ENCODE peak calls at places on chromosome 1, in five cellular contexts. N is testis, G is fibroblast of pulmonary artery, H is mesendoderm, B is left ventricle myocardium inferior. T is an unnamed sample.

GRCh38 chr1:208047975-208048374 is 137.1 kb upstream of the CD34 start:
- DNase-seq in N (peak), G (peak), H (no peak), B (peak), T (peak)

GRCh38 chr1:221718391-221719277 is 23.3 kb downstream of the DUSP10 start:
- DNase-seq in N (no peak), G (peak), H (peak), B (no peak), T (no peak)

GRCh38 chr1:205430631-205431305 is 8.9 kb upstream of the LEMD1 start:
- DNase-seq in N (peak), G (peak), H (peak), B (peak), T (peak)

GRCh38 chr1:150168960-150169565 is 19.3 kb downstream of the PLEKHO1 start:
- DNase-seq in N (peak), G (peak), H (peak), B (peak), T (peak)

GRCh38 chr1:15998929-15999328 is 5.1 kb upstream of the SRARP start:
- DNase-seq in N (no peak), G (no peak), H (no peak), B (no peak), T (no peak)

GRCh38 chr1:223261914-223262313 is 102.1 kb downstream of the SUSD4 start:
- DNase-seq in N (no peak), G (no peak), H (no peak), B (no peak), T (no peak)

GRCh38 chr1:102191723-102192122 is 195.0 kb upstream of the OLFM3 start:
- DNase-seq in N (peak), G (peak), H (peak), B (no peak), T (peak)

GRCh38 chr1:3077081-3077480 is 8.1 kb downstream of the PRDM16 start:
- DNase-seq in N (no peak), G (no peak), H (no peak), B (no peak), T (no peak)

GRCh38 chr1:117661027-117661426 is 55.2 kb downstream of the TENT5C start:
- DNase-seq in N (no peak), G (no peak), H (no peak), B (no peak), T (no peak)

GRCh38 chr1:116503535-116504307 is 67.1 kb downstream of the CD58 start:
- DNase-seq in N (no peak), G (no peak), H (no peak), B (peak), T (no peak)

GRCh38 chr1:9823943-9824701 is at the start of gene CLSTN1:
- DNase-seq in N (peak), G (peak), H (peak), B (peak), T (peak)

DNA sequence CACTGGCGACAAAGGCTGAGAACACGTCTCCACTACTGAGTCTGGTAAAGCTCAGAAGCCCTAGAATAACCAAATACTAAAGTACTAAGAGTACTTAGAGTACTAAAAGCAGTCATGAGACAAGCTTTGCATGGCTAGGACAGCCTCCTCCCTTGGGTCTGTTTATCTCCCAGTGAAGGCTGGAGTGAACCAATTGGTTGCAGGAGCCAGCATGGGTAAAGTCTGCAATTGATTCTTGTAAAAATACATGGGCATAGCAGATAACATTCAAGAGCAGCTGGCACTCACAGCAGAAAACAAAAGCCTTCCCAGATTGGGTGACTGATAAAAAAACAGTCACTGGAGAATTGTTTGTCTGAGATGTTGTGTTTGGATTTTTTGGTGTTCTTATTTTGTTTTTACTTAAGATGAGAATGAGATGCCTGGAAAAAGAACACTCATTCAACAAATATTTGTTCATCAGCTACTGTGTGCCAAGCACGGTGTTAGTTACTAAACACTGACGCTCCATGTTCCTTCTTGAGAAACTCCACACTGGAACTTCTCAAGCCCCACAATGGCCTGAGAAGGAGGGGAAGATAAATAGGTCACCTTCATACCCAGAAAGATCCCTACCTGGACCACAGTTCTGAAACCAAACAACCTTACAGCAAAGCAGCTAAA is 3.7 kb downstream of the IRF6 start:
- DNase-seq in N (peak), G (peak), H (no peak), B (no peak), T (no peak)
- H3K4me3 ChIP-seq in N (no peak), G (no peak), H (no peak), B (peak), T (no peak)

DNA sequence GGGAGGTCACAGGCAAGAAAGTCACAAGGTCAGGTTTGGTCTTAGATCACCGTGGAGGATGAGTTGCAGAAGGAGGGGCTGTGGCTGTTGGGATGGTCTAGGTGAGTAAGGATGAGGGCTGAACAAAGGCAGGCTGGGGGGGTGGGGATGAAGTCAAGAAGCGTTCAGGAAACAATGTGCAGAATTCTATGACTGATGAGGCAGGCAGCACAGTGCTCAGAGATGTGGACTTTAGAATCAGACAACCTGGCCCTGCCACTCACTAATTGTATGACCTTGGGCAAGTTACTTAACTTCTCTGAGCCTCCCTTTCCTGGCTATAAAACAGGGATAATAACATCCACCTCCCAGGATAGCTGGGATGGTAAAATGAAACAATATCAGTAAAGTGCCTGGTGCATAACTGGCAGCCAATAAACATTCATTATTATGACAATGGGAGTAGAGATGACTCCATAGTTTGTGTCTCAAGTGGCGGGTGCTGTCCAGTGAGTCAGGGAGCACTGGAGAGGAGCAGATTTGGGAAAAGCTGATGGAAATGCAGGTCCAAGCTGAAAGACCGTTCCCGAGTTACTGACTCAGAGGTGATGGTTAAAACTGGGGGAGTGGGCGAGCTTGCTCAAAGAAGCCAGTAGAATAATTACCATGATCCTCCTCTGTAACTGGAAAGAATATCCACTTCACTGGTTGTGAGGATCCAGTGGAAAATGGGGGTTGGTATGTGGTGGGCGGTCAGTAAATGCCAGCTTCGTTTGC is 2.1 kb downstream of the TIE1 start:
- DNase-seq in N (no peak), G (no peak), H (no peak), B (no peak), T (no peak)
- H3K4me3 ChIP-seq in N (no peak), G (no peak), H (no peak), B (peak), T (no peak)

GRCh38 chr1:46532095-46532494 is 19.4 kb downstream of the KNCN start:
- DNase-seq in N (no peak), G (no peak), H (no peak), B (no peak), T (no peak)

GRCh38 chr1:46535063-46535462 is 16.4 kb downstream of the KNCN start:
- DNase-seq in N (peak), G (no peak), H (no peak), B (no peak), T (peak)

GRCh38 chr1:46530791-46531409 is 20.5 kb downstream of the KNCN start:
- DNase-seq in N (no peak), G (no peak), H (peak), B (no peak), T (peak)

GRCh38 chr1:46532498-46533178 is 18.8 kb downstream of the KNCN start:
- DNase-seq in N (peak), G (peak), H (peak), B (peak), T (peak)

GRCh38 chr1:46533179-46533864 is 18.1 kb downstream of the KNCN start:
- DNase-seq in N (peak), G (peak), H (no peak), B (peak), T (peak)
- H3K4me3 ChIP-seq in N (peak), G (no peak), H (no peak), B (peak), T (no peak)

DNA sequence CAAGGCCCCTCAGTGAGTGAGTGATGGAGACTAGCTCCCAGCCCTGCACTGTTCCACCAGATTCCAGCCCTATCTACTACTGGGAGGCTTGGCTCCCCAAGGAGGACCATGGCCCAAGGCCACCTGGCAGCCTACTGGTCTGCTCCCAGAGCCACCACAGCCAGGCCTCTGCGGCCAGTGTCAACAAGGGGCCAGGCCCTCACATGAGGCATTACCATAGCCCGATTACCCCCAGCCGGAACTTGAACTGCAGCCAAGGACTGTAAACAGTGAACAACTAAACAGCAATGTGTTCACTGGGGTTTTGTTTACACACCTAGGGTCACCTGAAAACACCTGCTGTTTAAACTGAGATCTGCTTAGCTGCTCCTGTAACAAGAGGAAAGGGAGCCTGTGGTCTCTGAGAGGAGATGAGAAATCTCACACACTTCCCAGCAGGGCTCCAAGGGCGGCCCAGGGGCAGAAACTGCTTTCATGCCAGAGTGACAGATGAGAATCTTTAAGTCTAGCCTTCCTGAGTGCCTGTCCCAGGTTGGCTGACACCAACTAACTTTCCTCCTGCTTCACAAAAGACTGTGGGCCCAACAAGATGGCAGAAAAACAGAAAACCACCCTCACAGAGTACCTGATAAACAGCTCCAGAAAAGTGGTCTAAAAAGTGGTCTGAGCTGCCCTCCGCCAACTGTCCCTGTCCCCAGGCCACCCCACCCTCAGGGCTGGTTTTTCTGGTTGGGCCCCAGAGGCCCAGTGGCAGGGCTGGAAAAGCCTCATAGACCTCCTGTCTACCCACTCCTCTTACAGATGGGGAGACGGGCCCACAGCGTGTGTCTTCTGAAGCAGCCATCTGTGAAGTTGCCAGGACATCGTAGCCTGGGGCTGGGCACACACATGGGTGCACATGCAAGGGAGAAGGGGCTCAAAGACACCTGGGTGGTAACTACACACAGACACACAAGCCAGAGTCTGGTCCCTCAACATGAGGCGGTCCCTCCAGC is 28.8 kb downstream of the MEF2D start:
- DNase-seq in N (peak), G (no peak), H (no peak), B (peak), T (peak)
- H3K4me3 ChIP-seq in N (no peak), G (no peak), H (no peak), B (no peak), T (no peak)

GRCh38 chr1:40691538-40692428 is at the start of gene NFYC:
- DNase-seq in N (peak), G (peak), H (peak), B (peak), T (peak)
- H3K4me3 ChIP-seq in N (peak), G (peak), H (peak), B (peak), T (peak)

GRCh38 chr1:233112184-233113008 is 162.0 kb downstream of the NTPCR start:
- DNase-seq in N (no peak), G (peak), H (peak), B (no peak), T (peak)
- H3K4me3 ChIP-seq in N (no peak), G (no peak), H (no peak), B (no peak), T (no peak)

GRCh38 chr1:17307946-17308345 is at the start of gene PADI4:
- DNase-seq in N (no peak), G (no peak), H (no peak), B (no peak), T (no peak)
- H3K4me3 ChIP-seq in N (no peak), G (no peak), H (no peak), B (no peak), T (no peak)

T was measured in endodermal cell.